ENCODE peak calls at places on chromosomes 6 and 20, in five cellular contexts. B is tibial artery; E is pancreas; X is stimulated activated naive CD4-positive, alpha-beta T cell treated with Interleukin-2 at 50 U/mL for 16 hours; S is posterior cingulate gyrus. D is an unnamed sample.
A peak's percentile ranks its signal among the peaks of the same experiment; 100 is the strongest.

GRCh38 chr20:16556299-16556698 is 16.9 kb downstream of the KIF16B start:
- DNase-seq in B (no peak), E (no peak), X (no peak), S (no peak), D (no peak)

GRCh38 chr20:10255846-10256245 is 37.2 kb downstream of the SNAP25 start:
- DNase-seq in B (no peak), E (no peak), X (no peak), S (no peak), D (no peak)

GRCh38 chr20:29325304-29325640 is 1932.2 kb upstream of the DEFB115 start:
- DNase-seq in B (no peak), E (no peak), X (no peak), S (no peak), D (peak; percentile 31)

GRCh38 chr20:40797425-40797824 is 108.4 kb upstream of the MAFB start:
- DNase-seq in B (no peak), E (no peak), X (no peak), S (no peak), D (peak; percentile 18)

GRCh38 chr6:75351570-75351969 is 67.0 kb upstream of the TMEM30A start:
- DNase-seq in B (no peak), E (no peak), X (no peak), S (no peak), D (no peak)

GRCh38 chr20:10201321-10201870 is 17.2 kb upstream of the SNAP25 start:
- DNase-seq in B (no peak), E (no peak), X (no peak), S (no peak), D (no peak)

GRCh38 chr6:142822882-142823578 is 121.9 kb downstream of the HIVEP2 start:
- DNase-seq in B (no peak), E (no peak), X (peak; percentile 6), S (peak; percentile 76), D (no peak)

GRCh38 chr6:16676978-16677377 is 84.3 kb downstream of the ATXN1 start:
- DNase-seq in B (no peak), E (no peak), X (no peak), S (no peak), D (no peak)

GRCh38 chr6:119683022-119683421 is 333.5 kb upstream of the MAN1A1 start:
- DNase-seq in B (no peak), E (no peak), X (no peak), S (no peak), D (no peak)

GRCh38 chr20:22584922-22585785 is 782 bp upstream of the FOXA2 start:
- DNase-seq in B (no peak), E (peak; percentile 71), X (no peak), S (no peak), D (peak; percentile 78)

GRCh38 chr20:32519367-32519730 is 65.8 kb downstream of the NOL4L start:
- DNase-seq in B (no peak), E (no peak), X (no peak), S (peak; percentile 78), D (no peak)

GRCh38 chr6:109445382-109445781 is 4.9 kb downstream of the SMPD2 start:
- DNase-seq in B (no peak), E (no peak), X (no peak), S (no peak), D (no peak)

D was measured in left lobe of liver.